ENCODE peak calls at places on chromosomes 12 and 14, in ten cellular contexts. P, Z, R, U, X, A, S, V, C and G are unnamed samples.

GRCh38 chr12:64611430-64612286 is 1.4 kb downstream of the RASSF3 start:
- DNase-seq in P (peak; percentile 43), Z (peak; percentile 42), R (peak; percentile 50), U (peak; percentile 12), X (no peak), A (peak; percentile 29), S (peak; percentile 72), V (peak; percentile 75), C (peak; percentile 67), G (peak; percentile 38)

GRCh38 chr12:75890660-75891059 is 140.9 kb downstream of the PHLDA1 start:
- DNase-seq in P (no peak), Z (no peak), R (no peak), U (no peak), X (no peak), A (no peak), S (no peak), V (no peak), C (no peak), G (no peak)

GRCh38 chr14:99271288-99271941 is 582 bp downstream of the BCL11B start:
- DNase-seq in P (no peak), Z (no peak), R (no peak), U (no peak), X (no peak), A (no peak), S (no peak), V (peak; percentile 55), C (no peak), G (no peak)

GRCh38 chr14:102893452-102893851 is 29.0 kb upstream of the AMN start:
- DNase-seq in P (no peak), Z (no peak), R (peak; percentile 55), U (no peak), X (no peak), A (peak; percentile 91), S (no peak), V (peak; percentile 95), C (peak; percentile 72), G (no peak)

GRCh38 chr14:20631023-20631820 is 10.3 kb downstream of the OR6S1 start:
- DNase-seq in P (no peak), Z (peak; percentile 43), R (peak; percentile 72), U (peak; percentile 66), X (no peak), A (peak; percentile 53), S (no peak), V (peak; percentile 84), C (peak; percentile 72), G (no peak)

GRCh38 chr12:1250641-1251040 is 259.6 kb downstream of the ERC1 start:
- DNase-seq in P (no peak), Z (no peak), R (no peak), U (no peak), X (no peak), A (peak; percentile 52), S (no peak), V (no peak), C (no peak), G (no peak)

GRCh38 chr12:59780605-59781135 is 184.8 kb downstream of the SLC16A7 start:
- DNase-seq in P (no peak), Z (peak; percentile 65), R (peak; percentile 21), U (peak; percentile 13), X (no peak), A (peak; percentile 34), S (no peak), V (no peak), C (peak; percentile 51), G (peak; percentile 16)

GRCh38 chr14:60723218-60724079 is 702 bp downstream of the SIX4 start:
- DNase-seq in P (peak; percentile 44), Z (peak; percentile 67), R (peak; percentile 65), U (peak; percentile 37), X (peak; percentile 57), A (peak; percentile 69), S (peak; percentile 66), V (peak; percentile 81), C (peak; percentile 71), G (peak; percentile 48)

GRCh38 chr12:65594373-65594772 is 229.9 kb upstream of the HMGA2 start:
- DNase-seq in P (no peak), Z (no peak), R (no peak), U (no peak), X (no peak), A (no peak), S (no peak), V (no peak), C (no peak), G (no peak)

GRCh38 chr12:27109339-27110023 is 27.1 kb upstream of the C12orf71 start:
- DNase-seq in P (no peak), Z (no peak), R (no peak), U (no peak), X (no peak), A (peak; percentile 35), S (no peak), V (peak; percentile 64), C (no peak), G (no peak)

GRCh38 chr12:46108721-46109120 is 118.3 kb upstream of the SCAF11 start:
- DNase-seq in P (no peak), Z (no peak), R (no peak), U (no peak), X (no peak), A (no peak), S (no peak), V (no peak), C (no peak), G (no peak)

GRCh38 chr14:77612011-77612620 is 4.3 kb downstream of the SPTLC2 start:
- DNase-seq in P (no peak), Z (no peak), R (no peak), U (no peak), X (no peak), A (peak; percentile 86), S (no peak), V (peak; percentile 73), C (no peak), G (no peak)

GRCh38 chr12:51887476-51888315 is at the start of gene ANKRD33:
- DNase-seq in P (no peak), Z (peak; percentile 52), R (peak; percentile 86), U (no peak), X (no peak), A (no peak), S (peak; percentile 70), V (peak; percentile 89), C (peak; percentile 70), G (peak; percentile 74)

GRCh38 chr12:68001486-68002466 is 12.5 kb downstream of the IFNG-AS1 start:
- DNase-seq in P (no peak), Z (peak; percentile 27), R (peak; percentile 23), U (no peak), X (no peak), A (peak; percentile 2), S (no peak), V (no peak), C (no peak), G (no peak)

GRCh38 chr12:6250343-6250742 is 50.1 kb downstream of the CD9 start:
- DNase-seq in P (no peak), Z (peak; percentile 75), R (no peak), U (no peak), X (no peak), A (no peak), S (peak; percentile 46), V (no peak), C (no peak), G (no peak)
- H3K4me3 ChIP-seq in P (no peak overlapping the region), Z (no peak overlapping the region), R (no peak overlapping the region), U (no peak overlapping the region), X (peak overlapping the region; percentile 3), A (no peak overlapping the region), S (no peak overlapping the region), V (no peak overlapping the region), C (no peak overlapping the region), G (no peak overlapping the region)

GRCh38 chr14:92760524-92760805 is 12.0 kb upstream of the LGMN start:
- DNase-seq in P (peak; percentile 35), Z (no peak), R (no peak), U (no peak), X (no peak), A (peak; percentile 50), S (no peak), V (no peak), C (no peak), G (no peak)
- H3K27ac ChIP-seq in P (peak overlapping the region; percentile 60), Z (no peak overlapping the region), R (no peak overlapping the region), U (no peak overlapping the region), X (no peak overlapping the region), A (no peak overlapping the region), S (no peak overlapping the region), V (no peak overlapping the region), C (no peak overlapping the region), G (no peak overlapping the region)

GRCh38 chr14:54488318-54488645 is 498 bp downstream of the GMFB start:
- DNase-seq in P (no peak), Z (no peak), R (no peak), U (no peak), X (no peak), A (no peak), S (no peak), V (no peak), C (no peak), G (no peak)

GRCh38 chr14:54489731-54490447 is 1.1 kb upstream of the GMFB start:
- DNase-seq in P (no peak), Z (no peak), R (no peak), U (no peak), X (no peak), A (no peak), S (no peak), V (no peak), C (no peak), G (no peak)

GRCh38 chr14:54489318-54489683 is 521 bp upstream of the GMFB start:
- DNase-seq in P (no peak), Z (no peak), R (no peak), U (no peak), X (no peak), A (no peak), S (no peak), V (no peak), C (no peak), G (no peak)

GRCh38 chr14:54487771-54488170 is 1.0 kb downstream of the GMFB start:
- DNase-seq in P (no peak), Z (peak; percentile 12), R (peak; percentile 27), U (no peak), X (no peak), A (peak; percentile 65), S (no peak), V (peak; percentile 91), C (no peak), G (no peak)

DNA sequence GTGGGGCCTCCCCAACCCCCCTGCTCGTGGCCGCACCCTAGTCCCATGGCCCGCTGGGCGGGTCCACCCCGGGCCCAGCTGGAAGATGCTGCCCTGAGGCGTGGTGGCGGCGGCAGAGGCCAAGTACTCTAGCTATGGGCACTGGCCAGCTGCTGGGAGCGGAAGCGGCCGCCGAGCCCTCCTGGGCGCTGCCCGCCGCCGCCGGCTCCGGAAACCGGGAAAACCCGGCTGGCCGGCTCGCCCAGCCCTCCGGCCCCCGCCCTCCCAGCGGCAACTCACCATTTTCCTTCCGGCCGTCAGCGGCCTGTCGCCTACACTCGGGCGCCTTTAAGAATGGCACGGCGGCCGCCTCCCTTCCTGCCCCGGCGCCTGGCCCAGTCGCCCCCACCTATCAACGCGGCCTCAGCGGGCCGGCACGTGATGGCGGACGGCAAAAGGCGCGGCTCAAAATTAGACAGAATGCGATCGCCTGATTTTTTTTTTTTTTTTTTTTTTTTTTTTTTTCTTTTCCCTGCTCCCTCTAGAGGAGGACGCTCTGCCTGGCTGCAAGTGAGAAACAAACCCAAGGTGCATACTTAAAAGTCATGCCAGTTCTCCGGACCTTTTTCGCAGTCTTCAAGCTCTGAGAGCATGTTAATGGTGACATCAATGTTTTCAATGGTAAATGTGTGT is at the start of gene GMFB:
- DNase-seq in P (peak; percentile 91), Z (peak; percentile 93), R (peak; percentile 96), U (peak; percentile 87), X (peak; percentile 87), A (peak; percentile 92), S (peak; percentile 96), V (peak; percentile 96), C (peak; percentile 96), G (peak; percentile 90)
- TF ChIP-seq CTCF in P (no peak), Z (peak; percentile 61), R (peak; percentile 47), U (no peak), X (no peak), A (peak; percentile 67), S (peak; percentile 28), V (peak; percentile 58), C (peak; percentile 47), G (peak; percentile 5)

GRCh38 chr12:122837306-122838265 is 2.3 kb downstream of the HIP1R start:
- DNase-seq in P (no peak), Z (no peak), R (peak; percentile 65), U (no peak), X (no peak), A (no peak), S (no peak), V (peak; percentile 83), C (no peak), G (peak; percentile 51)
- H3K4me3 ChIP-seq in P (no peak overlapping the region), Z (no peak overlapping the region), R (no peak overlapping the region), U (no peak overlapping the region), X (no peak overlapping the region), A (no peak overlapping the region), S (no peak overlapping the region), V (no peak overlapping the region), C (no peak overlapping the region), G (peak overlapping the region; percentile 68)